ENCODE peak calls at places on chromosomes 4 and X, in seven cellular contexts. One of them, this sample, is unnamed.

GRCh38 chrX:72045552-72046277 is 86.0 kb downstream of the RTL5 start:
- DNase-seq in heart right ventricle: no peak
- DNase-seq in tibial nerve: no peak
- DNase-seq in MCF 10A: peak
- DNase-seq in CD4-positive, alpha-beta T cell: no peak
- DNase-seq in kidney epithelial cell: peak
- DNase-seq in nephron progenitor cell: no peak
- DNase-seq in this sample: no peak

GRCh38 chr4:40511017-40511614 is 118.5 kb downstream of the RBM47 start:
- DNase-seq in MCF 10A: no peak
- DNase-seq in CD4-positive, alpha-beta T cell: no peak
- DNase-seq in kidney epithelial cell: no peak
- DNase-seq in heart right ventricle: no peak
- DNase-seq in nephron progenitor cell: no peak
- DNase-seq in tibial nerve: no peak
- DNase-seq in this sample: no peak

GRCh38 chrX:74781507-74782034 is 143.7 kb downstream of the NEXMIF start:
- DNase-seq in heart right ventricle: no peak
- DNase-seq in nephron progenitor cell: no peak
- DNase-seq in CD4-positive, alpha-beta T cell: no peak
- DNase-seq in MCF 10A: no peak
- DNase-seq in kidney epithelial cell: no peak
- DNase-seq in tibial nerve: no peak
- DNase-seq in this sample: no peak

GRCh38 chr4:83011779-83012630 is 1.4 kb upstream of the LIN54 start:
- DNase-seq in kidney epithelial cell: no peak
- DNase-seq in tibial nerve: no peak
- DNase-seq in nephron progenitor cell: peak
- DNase-seq in heart right ventricle: peak
- DNase-seq in MCF 10A: peak
- DNase-seq in CD4-positive, alpha-beta T cell: no peak
- DNase-seq in this sample: no peak

GRCh38 chrX:108297290-108297689 is 140.9 kb downstream of the COL4A6 start:
- DNase-seq in kidney epithelial cell: no peak
- DNase-seq in heart right ventricle: no peak
- DNase-seq in tibial nerve: no peak
- DNase-seq in CD4-positive, alpha-beta T cell: no peak
- DNase-seq in nephron progenitor cell: no peak
- DNase-seq in MCF 10A: no peak
- DNase-seq in this sample: no peak

GRCh38 chr4:25881187-25881586 is 18.4 kb upstream of the SEL1L3 start:
- DNase-seq in tibial nerve: no peak
- DNase-seq in heart right ventricle: no peak
- DNase-seq in MCF 10A: no peak
- DNase-seq in nephron progenitor cell: no peak
- DNase-seq in kidney epithelial cell: no peak
- DNase-seq in CD4-positive, alpha-beta T cell: no peak
- DNase-seq in this sample: no peak

GRCh38 chrX:120566817-120567216 is 6.1 kb upstream of the CUL4B start:
- DNase-seq in tibial nerve: no peak
- DNase-seq in MCF 10A: no peak
- DNase-seq in kidney epithelial cell: no peak
- DNase-seq in CD4-positive, alpha-beta T cell: no peak
- DNase-seq in heart right ventricle: no peak
- DNase-seq in nephron progenitor cell: no peak
- DNase-seq in this sample: no peak

GRCh38 chr4:173167793-173168395 is 717 bp upstream of the GALNT7 start:
- DNase-seq in CD4-positive, alpha-beta T cell: no peak
- DNase-seq in heart right ventricle: peak
- DNase-seq in kidney epithelial cell: no peak
- DNase-seq in tibial nerve: no peak
- DNase-seq in nephron progenitor cell: peak
- DNase-seq in MCF 10A: peak
- DNase-seq in this sample: no peak

GRCh38 chr4:107468812-107469211 is 251.2 kb downstream of the PAPSS1 start:
- DNase-seq in nephron progenitor cell: no peak
- DNase-seq in heart right ventricle: no peak
- DNase-seq in CD4-positive, alpha-beta T cell: no peak
- DNase-seq in MCF 10A: no peak
- DNase-seq in kidney epithelial cell: no peak
- DNase-seq in tibial nerve: no peak
- DNase-seq in this sample: no peak

GRCh38 chrX:16826207-16826606 is 39.9 kb downstream of the TXLNG start:
- DNase-seq in kidney epithelial cell: no peak
- DNase-seq in heart right ventricle: no peak
- DNase-seq in CD4-positive, alpha-beta T cell: no peak
- DNase-seq in tibial nerve: no peak
- DNase-seq in MCF 10A: peak
- DNase-seq in nephron progenitor cell: no peak
- DNase-seq in this sample: no peak

GRCh38 chrX:149120459-149120858 is 384.6 kb downstream of the IDS start:
- DNase-seq in tibial nerve: no peak
- DNase-seq in CD4-positive, alpha-beta T cell: no peak
- DNase-seq in MCF 10A: no peak
- DNase-seq in kidney epithelial cell: no peak
- DNase-seq in heart right ventricle: no peak
- DNase-seq in nephron progenitor cell: peak
- DNase-seq in this sample: no peak

GRCh38 chr4:7328162-7328912 is 106.4 kb downstream of the PSAPL1 start:
- DNase-seq in nephron progenitor cell: no peak
- DNase-seq in kidney epithelial cell: no peak
- DNase-seq in tibial nerve: no peak
- DNase-seq in CD4-positive, alpha-beta T cell: no peak
- DNase-seq in heart right ventricle: no peak
- DNase-seq in MCF 10A: no peak
- DNase-seq in this sample: no peak

GRCh38 chr4:174213734-174214101 is 69.7 kb downstream of the FBXO8 start:
- DNase-seq in kidney epithelial cell: no peak
- DNase-seq in CD4-positive, alpha-beta T cell: no peak
- DNase-seq in tibial nerve: no peak
- DNase-seq in MCF 10A: no peak
- DNase-seq in nephron progenitor cell: no peak
- DNase-seq in heart right ventricle: no peak
- DNase-seq in this sample: no peak

GRCh38 chr4:48331577-48332340 is 9.6 kb upstream of the SLAIN2 start:
- DNase-seq in CD4-positive, alpha-beta T cell: no peak
- DNase-seq in MCF 10A: peak
- DNase-seq in kidney epithelial cell: no peak
- DNase-seq in heart right ventricle: no peak
- DNase-seq in tibial nerve: no peak
- DNase-seq in nephron progenitor cell: no peak
- DNase-seq in this sample: no peak

GRCh38 chr4:2105559-2105958 is 46.4 kb downstream of the NAT8L start:
- DNase-seq in tibial nerve: no peak
- DNase-seq in MCF 10A: no peak
- DNase-seq in kidney epithelial cell: no peak
- DNase-seq in heart right ventricle: no peak
- DNase-seq in nephron progenitor cell: no peak
- DNase-seq in CD4-positive, alpha-beta T cell: no peak
- DNase-seq in this sample: no peak

GRCh38 chr4:25903905-25904747 is 9.9 kb upstream of the SMIM20 start:
- DNase-seq in heart right ventricle: no peak
- DNase-seq in nephron progenitor cell: no peak
- DNase-seq in tibial nerve: no peak
- DNase-seq in MCF 10A: peak
- DNase-seq in kidney epithelial cell: no peak
- DNase-seq in CD4-positive, alpha-beta T cell: no peak
- DNase-seq in this sample: no peak

GRCh38 chrX:150635952-150636351 is 57.2 kb upstream of the MTMR1 start:
- DNase-seq in MCF 10A: peak
- DNase-seq in heart right ventricle: no peak
- DNase-seq in kidney epithelial cell: peak
- DNase-seq in nephron progenitor cell: no peak
- DNase-seq in tibial nerve: no peak
- DNase-seq in CD4-positive, alpha-beta T cell: no peak
- DNase-seq in this sample: no peak

GRCh38 chr4:91325495-91325894 is 978.3 kb upstream of the GRID2 start:
- DNase-seq in heart right ventricle: no peak
- DNase-seq in tibial nerve: peak
- DNase-seq in CD4-positive, alpha-beta T cell: no peak
- DNase-seq in MCF 10A: peak
- DNase-seq in kidney epithelial cell: peak
- DNase-seq in nephron progenitor cell: no peak
- DNase-seq in this sample: no peak

GRCh38 chr4:106315476-106315967 is 487 bp downstream of the TBCK start:
- DNase-seq in CD4-positive, alpha-beta T cell: peak
- DNase-seq in tibial nerve: no peak
- DNase-seq in kidney epithelial cell: no peak
- DNase-seq in heart right ventricle: no peak
- DNase-seq in nephron progenitor cell: no peak
- DNase-seq in MCF 10A: peak
- DNase-seq in this sample: no peak

GRCh38 chr4:100340534-100341364 is 150.5 kb upstream of the DDIT4L start:
- DNase-seq in CD4-positive, alpha-beta T cell: no peak
- DNase-seq in heart right ventricle: no peak
- DNase-seq in kidney epithelial cell: no peak
- DNase-seq in MCF 10A: no peak
- DNase-seq in nephron progenitor cell: no peak
- DNase-seq in tibial nerve: no peak
- DNase-seq in this sample: no peak

GRCh38 chr4:163681208-163681821 is 186.8 kb downstream of the TMA16 start:
- DNase-seq in tibial nerve: peak
- DNase-seq in heart right ventricle: peak
- DNase-seq in kidney epithelial cell: no peak
- DNase-seq in CD4-positive, alpha-beta T cell: no peak
- DNase-seq in nephron progenitor cell: peak
- DNase-seq in MCF 10A: peak
- DNase-seq in this sample: no peak

GRCh38 chr4:15562623-15563022 is 92.5 kb downstream of the FBXL5 start:
- DNase-seq in tibial nerve: no peak
- DNase-seq in kidney epithelial cell: no peak
- DNase-seq in CD4-positive, alpha-beta T cell: no peak
- DNase-seq in nephron progenitor cell: no peak
- DNase-seq in heart right ventricle: no peak
- DNase-seq in MCF 10A: peak
- DNase-seq in this sample: no peak
- TF ChIP-seq CTCF in tibial nerve: no peak
- TF ChIP-seq CTCF in kidney epithelial cell: no peak
- TF ChIP-seq CTCF in CD4-positive, alpha-beta T cell: no peak
- TF ChIP-seq CTCF in nephron progenitor cell: no peak
- TF ChIP-seq CTCF in heart right ventricle: no peak
- TF ChIP-seq CTCF in MCF 10A: no peak
- TF ChIP-seq CTCF in this sample: no peak

DNA sequence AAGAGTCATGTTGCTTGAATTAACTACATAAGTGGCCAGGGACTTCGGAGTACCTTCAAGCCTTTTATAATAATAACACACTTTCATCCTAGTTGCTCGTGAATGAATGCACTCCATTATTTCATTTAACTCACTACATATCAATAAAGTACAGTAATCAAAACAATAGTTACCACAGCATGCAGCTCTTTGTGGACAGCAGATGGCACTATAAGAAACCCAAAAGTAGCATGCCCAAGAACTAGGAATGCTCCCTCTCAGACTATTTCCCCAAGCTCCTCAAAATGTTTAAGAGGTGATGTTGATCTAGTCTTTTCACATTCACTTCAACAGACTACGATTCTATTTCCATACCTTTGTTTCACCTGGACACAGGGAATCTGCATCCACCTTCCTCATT is 500.8 kb upstream of the DIAPH2 start:
- DNase-seq in MCF 10A: peak
- DNase-seq in kidney epithelial cell: no peak
- DNase-seq in tibial nerve: peak
- DNase-seq in heart right ventricle: no peak
- DNase-seq in nephron progenitor cell: no peak
- DNase-seq in CD4-positive, alpha-beta T cell: no peak
- DNase-seq in this sample: no peak
- TF ChIP-seq CTCF in MCF 10A: peak
- TF ChIP-seq CTCF in kidney epithelial cell: peak
- TF ChIP-seq CTCF in tibial nerve: peak
- TF ChIP-seq CTCF in heart right ventricle: peak
- TF ChIP-seq CTCF in nephron progenitor cell: peak
- TF ChIP-seq CTCF in CD4-positive, alpha-beta T cell: no peak
- TF ChIP-seq CTCF in this sample: peak

GRCh38 chr4:102625232-102625930 is 124.2 kb downstream of the NFKB1 start:
- DNase-seq in tibial nerve: no peak
- DNase-seq in MCF 10A: peak
- DNase-seq in CD4-positive, alpha-beta T cell: peak
- DNase-seq in nephron progenitor cell: no peak
- DNase-seq in heart right ventricle: no peak
- DNase-seq in kidney epithelial cell: no peak
- DNase-seq in this sample: no peak

GRCh38 chr4:102620697-102621497 is 119.7 kb downstream of the NFKB1 start:
- DNase-seq in kidney epithelial cell: peak
- DNase-seq in nephron progenitor cell: no peak
- DNase-seq in MCF 10A: peak
- DNase-seq in heart right ventricle: no peak
- DNase-seq in tibial nerve: no peak
- DNase-seq in CD4-positive, alpha-beta T cell: no peak
- DNase-seq in this sample: no peak

GRCh38 chr4:102627831-102628523 is 126.8 kb downstream of the NFKB1 start:
- DNase-seq in kidney epithelial cell: peak
- DNase-seq in nephron progenitor cell: no peak
- DNase-seq in tibial nerve: no peak
- DNase-seq in CD4-positive, alpha-beta T cell: no peak
- DNase-seq in heart right ventricle: no peak
- DNase-seq in MCF 10A: peak
- DNase-seq in this sample: no peak

DNA sequence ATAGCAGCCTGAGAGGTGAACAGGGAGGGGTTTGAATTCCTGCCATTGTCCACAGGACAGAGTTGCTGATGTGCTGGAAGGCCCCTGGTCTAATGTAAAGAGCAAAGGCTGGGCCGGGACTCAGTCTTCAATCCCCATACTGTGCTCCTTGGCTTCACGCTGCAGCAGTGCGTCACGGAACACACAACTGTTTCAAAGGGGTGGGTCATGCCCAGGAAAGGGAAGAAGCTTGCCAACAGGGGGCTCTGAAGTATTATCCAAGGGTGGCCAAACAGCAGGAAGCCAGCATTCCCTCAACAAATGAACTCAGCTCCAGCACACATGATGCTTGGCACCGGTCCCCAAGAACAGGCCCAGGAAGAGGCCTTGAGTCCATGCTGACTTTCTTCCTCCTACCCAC is 122.5 kb downstream of the NFKB1 start:
- DNase-seq in MCF 10A: peak
- DNase-seq in CD4-positive, alpha-beta T cell: no peak
- DNase-seq in kidney epithelial cell: no peak
- DNase-seq in nephron progenitor cell: no peak
- DNase-seq in tibial nerve: no peak
- DNase-seq in heart right ventricle: no peak
- DNase-seq in this sample: no peak
- TF ChIP-seq CTCF in MCF 10A: peak
- TF ChIP-seq CTCF in CD4-positive, alpha-beta T cell: no peak
- TF ChIP-seq CTCF in kidney epithelial cell: peak
- TF ChIP-seq CTCF in nephron progenitor cell: no peak
- TF ChIP-seq CTCF in tibial nerve: no peak
- TF ChIP-seq CTCF in heart right ventricle: peak
- TF ChIP-seq CTCF in this sample: peak

DNA sequence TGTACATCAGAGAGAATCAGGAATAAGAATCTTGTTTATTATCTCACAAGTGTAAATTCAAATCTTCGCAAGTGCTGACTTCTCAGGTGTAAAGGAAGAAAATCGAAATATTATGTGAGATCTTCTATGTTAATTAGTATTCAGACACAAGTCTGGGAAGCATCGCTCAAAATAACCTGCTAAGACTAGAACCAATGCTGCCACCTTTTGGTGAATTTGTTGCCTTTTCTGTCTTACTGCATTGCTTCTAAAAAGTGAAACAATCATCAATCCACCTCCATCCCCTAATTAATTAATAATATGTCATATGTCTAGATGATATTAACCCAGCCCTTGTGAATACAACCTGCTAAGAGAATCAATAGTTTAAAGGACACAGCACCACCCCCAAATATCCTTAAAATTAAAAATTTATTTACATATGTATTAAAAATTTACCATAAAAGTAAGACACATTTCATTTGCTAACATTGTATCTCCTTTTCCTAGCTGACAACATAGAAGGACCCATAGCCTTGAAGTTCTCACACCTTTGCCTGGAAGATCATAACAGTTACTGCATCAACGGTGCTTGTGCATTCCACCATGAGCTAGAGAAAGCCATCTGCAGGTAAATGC is 3.5 kb downstream of the EPGN start:
- DNase-seq in tibial nerve: peak
- DNase-seq in MCF 10A: peak
- DNase-seq in heart right ventricle: peak
- DNase-seq in CD4-positive, alpha-beta T cell: no peak
- DNase-seq in nephron progenitor cell: peak
- DNase-seq in kidney epithelial cell: no peak
- DNase-seq in this sample: no peak
- TF ChIP-seq CTCF in tibial nerve: peak
- TF ChIP-seq CTCF in MCF 10A: peak
- TF ChIP-seq CTCF in heart right ventricle: peak
- TF ChIP-seq CTCF in CD4-positive, alpha-beta T cell: peak
- TF ChIP-seq CTCF in nephron progenitor cell: peak
- TF ChIP-seq CTCF in kidney epithelial cell: peak
- TF ChIP-seq CTCF in this sample: peak

This sample was measured in D721Med.